ENCODE peak calls at places on chromosomes 11 and 22, in five cellular contexts. One of them, this sample, is unnamed. For H3K4me1, the result is how much of the 10 kb centered on the place peaks cover.

GRCh38 chr11:86153439-86153838 is 84.6 kb upstream of the PICALM start:
- ATAC-seq in GM23338: no peak
- ATAC-seq in HepG2: no peak
- ATAC-seq in GM12878: no peak
- ATAC-seq in Panc1: no peak
- ATAC-seq in this sample: no peak

GRCh38 chr11:59040607-59041006 is 45.5 kb upstream of the GLYATL1B start:
- ATAC-seq in GM23338: no peak
- ATAC-seq in HepG2: no peak
- ATAC-seq in GM12878: no peak
- ATAC-seq in Panc1: no peak
- ATAC-seq in this sample: no peak

GRCh38 chr11:7892059-7892699 is 38.9 kb downstream of the OR10A6 start:
- ATAC-seq in GM23338: no peak
- ATAC-seq in HepG2: no peak
- ATAC-seq in GM12878: peak
- ATAC-seq in Panc1: no peak
- ATAC-seq in this sample: no peak

GRCh38 chr11:124762077-124762623 is at the start of gene ESAM:
- ATAC-seq in GM23338: peak
- ATAC-seq in HepG2: peak
- ATAC-seq in GM12878: peak
- ATAC-seq in Panc1: peak
- ATAC-seq in this sample: no peak

GRCh38 chr11:12163181-12163841 is 52.9 kb downstream of the MICAL2 start:
- ATAC-seq in GM23338: no peak
- ATAC-seq in HepG2: peak
- ATAC-seq in GM12878: no peak
- ATAC-seq in Panc1: peak
- ATAC-seq in this sample: peak

GRCh38 chr11:72334651-72335050 is 90.7 kb upstream of the PHOX2A start:
- ATAC-seq in GM23338: peak
- ATAC-seq in HepG2: no peak
- ATAC-seq in GM12878: no peak
- ATAC-seq in Panc1: no peak
- ATAC-seq in this sample: no peak

GRCh38 chr11:48019597-48019996 is 39.2 kb downstream of the PTPRJ start:
- ATAC-seq in GM23338: no peak
- ATAC-seq in HepG2: no peak
- ATAC-seq in GM12878: no peak
- ATAC-seq in Panc1: no peak
- ATAC-seq in this sample: no peak

GRCh38 chr11:10618490-10618889 is 50.0 kb upstream of the LYVE1 start:
- ATAC-seq in GM23338: no peak
- ATAC-seq in HepG2: no peak
- ATAC-seq in GM12878: no peak
- ATAC-seq in Panc1: no peak
- ATAC-seq in this sample: peak

GRCh38 chr11:69010361-69010891 is 2.6 kb downstream of the MRGPRF start:
- ATAC-seq in GM23338: no peak
- ATAC-seq in HepG2: no peak
- ATAC-seq in GM12878: no peak
- ATAC-seq in Panc1: peak
- ATAC-seq in this sample: no peak

GRCh38 chr11:41494716-41495115 is 35.3 kb upstream of the LRRC4C start:
- ATAC-seq in GM23338: no peak
- ATAC-seq in HepG2: no peak
- ATAC-seq in GM12878: no peak
- ATAC-seq in Panc1: no peak
- ATAC-seq in this sample: no peak

GRCh38 chr11:103798456-103798855 is 238.0 kb upstream of the DDI1 start:
- ATAC-seq in GM23338: no peak
- ATAC-seq in HepG2: no peak
- ATAC-seq in GM12878: no peak
- ATAC-seq in Panc1: no peak
- ATAC-seq in this sample: no peak

GRCh38 chr22:27489265-27489675 is 312.3 kb downstream of the MN1 start:
- ATAC-seq in GM23338: no peak
- ATAC-seq in HepG2: peak
- ATAC-seq in GM12878: no peak
- ATAC-seq in Panc1: no peak
- ATAC-seq in this sample: no peak

GRCh38 chr22:27252282-27253049 is 549.1 kb downstream of the MN1 start:
- ATAC-seq in GM23338: no peak
- ATAC-seq in HepG2: no peak
- ATAC-seq in GM12878: no peak
- ATAC-seq in Panc1: no peak
- ATAC-seq in this sample: peak

GRCh38 chr22:35258144-35258988 is 1.1 kb downstream of the HMGXB4 start:
- ATAC-seq in GM23338: peak
- ATAC-seq in HepG2: peak
- ATAC-seq in GM12878: peak
- ATAC-seq in Panc1: peak
- ATAC-seq in this sample: no peak

GRCh38 chr22:35257002-35257320 is 332 bp upstream of the HMGXB4 start:
- ATAC-seq in GM23338: no peak
- ATAC-seq in HepG2: peak
- ATAC-seq in GM12878: peak
- ATAC-seq in Panc1: peak
- ATAC-seq in this sample: no peak

GRCh38 chr22:35253946-35254345 is 3.3 kb upstream of the HMGXB4 start:
- ATAC-seq in GM23338: no peak
- ATAC-seq in HepG2: no peak
- ATAC-seq in GM12878: no peak
- ATAC-seq in Panc1: no peak
- ATAC-seq in this sample: no peak

DNA sequence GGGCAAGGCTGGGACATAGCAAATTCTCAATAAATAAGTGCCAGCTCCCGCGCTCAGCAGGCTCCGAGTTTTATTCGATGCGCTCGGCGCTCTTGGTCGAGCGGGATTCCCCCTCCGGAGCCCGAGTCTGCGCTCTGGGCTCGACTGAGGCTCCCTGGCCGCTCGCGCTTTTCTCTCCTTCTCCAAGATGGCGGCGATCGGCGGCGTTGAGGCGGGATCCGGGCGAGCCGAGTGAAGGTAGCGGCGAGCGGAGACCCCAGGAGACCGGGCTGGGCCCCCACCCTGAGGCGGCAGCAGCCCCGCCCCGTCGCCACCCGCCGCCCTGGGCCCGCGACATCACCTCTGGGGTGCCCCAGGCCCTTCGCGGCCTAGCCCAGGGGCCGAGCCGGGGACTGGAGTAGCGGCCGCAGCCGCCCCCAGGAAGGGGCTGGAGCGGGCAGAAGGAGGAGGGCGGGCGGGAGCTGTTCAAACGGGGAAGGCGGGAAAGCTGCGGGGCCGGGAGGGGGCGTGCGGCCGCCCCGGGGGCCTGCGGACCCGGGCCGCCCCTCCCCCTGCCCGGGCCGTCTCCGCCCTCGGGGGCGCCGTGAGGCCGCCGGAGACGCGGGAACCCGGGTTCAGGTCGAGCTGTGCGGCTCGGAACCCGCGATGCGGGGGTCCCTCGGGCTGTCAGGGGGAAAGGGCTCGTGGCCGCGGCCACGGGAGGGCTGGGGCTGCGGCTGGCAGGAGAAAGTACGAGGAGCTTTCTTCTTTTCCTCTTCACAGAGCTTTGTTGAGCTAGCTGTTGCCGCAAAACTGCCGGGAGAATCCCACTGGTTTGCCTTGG is at the start of gene HMGXB4:
- ATAC-seq in GM23338: peak
- ATAC-seq in HepG2: peak
- ATAC-seq in GM12878: peak
- ATAC-seq in Panc1: peak
- ATAC-seq in this sample: peak
- TF ChIP-seq POLR2AphosphoS5 in GM23338: peak
- TF ChIP-seq POLR2AphosphoS5 in HepG2: peak
- TF ChIP-seq POLR2AphosphoS5 in GM12878: peak
- TF ChIP-seq POLR2AphosphoS5 in Panc1: peak
- TF ChIP-seq POLR2AphosphoS5 in this sample: no peak

DNA sequence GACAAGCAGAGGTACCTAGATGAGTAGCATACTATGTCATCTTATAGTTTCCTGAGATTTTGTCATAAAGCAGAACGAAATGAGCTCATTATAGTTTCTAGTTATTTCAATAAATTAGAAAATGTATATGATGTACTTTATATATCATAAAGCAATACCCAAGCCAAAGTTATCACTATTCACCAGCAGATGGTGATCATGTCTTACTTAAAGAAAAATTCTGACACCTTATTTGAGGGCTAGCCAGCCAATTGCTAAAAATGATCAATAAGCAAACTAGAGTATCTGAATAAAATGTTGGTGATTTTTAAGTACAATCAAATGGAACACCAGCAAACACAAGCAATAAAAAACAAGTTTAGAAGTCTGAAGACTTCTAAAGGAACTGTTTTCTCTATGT is 44.1 kb downstream of the RSF1 start:
- ATAC-seq in GM23338: no peak
- ATAC-seq in HepG2: no peak
- ATAC-seq in GM12878: peak
- ATAC-seq in Panc1: no peak
- ATAC-seq in this sample: no peak
- TF ChIP-seq CTCF in GM23338: no peak
- TF ChIP-seq CTCF in HepG2: peak
- TF ChIP-seq CTCF in GM12878: peak
- TF ChIP-seq CTCF in Panc1: peak
- TF ChIP-seq CTCF in this sample: no peak

DNA sequence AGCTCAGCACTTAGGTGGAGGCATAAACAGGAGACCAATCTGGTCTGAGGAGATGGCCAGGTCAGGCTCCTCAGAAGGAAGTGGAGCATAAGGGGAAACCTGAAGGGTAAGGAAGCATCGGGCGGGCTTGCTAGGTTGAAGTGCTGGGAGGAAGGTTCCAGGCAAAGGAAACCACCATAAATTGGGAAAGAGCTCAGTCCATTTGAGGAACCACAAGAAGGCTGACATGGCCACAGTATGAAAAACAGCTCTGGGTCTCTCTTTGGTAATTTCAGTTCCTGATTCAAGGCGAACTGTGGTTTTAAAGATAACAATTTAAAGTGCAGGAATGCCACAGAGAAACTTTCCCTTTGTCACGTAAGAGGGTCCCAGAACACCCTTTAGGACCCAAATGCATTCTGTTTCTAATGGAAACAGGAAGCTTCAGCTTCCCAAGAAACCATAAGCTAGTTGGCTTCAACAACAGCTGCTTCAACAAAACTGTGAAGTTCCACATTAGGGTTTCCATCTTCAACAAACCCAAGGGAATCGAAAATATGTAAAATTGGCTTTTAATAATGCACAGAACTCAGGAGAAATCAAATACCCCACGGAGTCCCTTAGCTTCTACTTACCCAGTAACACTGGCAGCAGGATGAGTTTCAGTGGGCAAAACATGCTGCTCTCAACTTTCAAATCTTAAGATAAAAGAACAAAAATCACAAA is 10.4 kb downstream of the JAML start:
- ATAC-seq in GM23338: no peak
- ATAC-seq in HepG2: no peak
- ATAC-seq in GM12878: peak
- ATAC-seq in Panc1: no peak
- ATAC-seq in this sample: peak
- H3K4me1 ChIP-seq in GM23338: under half
- H3K4me1 ChIP-seq in HepG2: half or more
- H3K4me1 ChIP-seq in GM12878: under half
- H3K4me1 ChIP-seq in Panc1: under half
- H3K4me1 ChIP-seq in this sample: under half

GRCh38 chr11:13216019-13217006 is 61.3 kb upstream of the BMAL1 start:
- ATAC-seq in GM23338: peak
- ATAC-seq in HepG2: peak
- ATAC-seq in GM12878: peak
- ATAC-seq in Panc1: peak
- ATAC-seq in this sample: peak
- TF ChIP-seq POLR2AphosphoS5 in GM23338: no peak
- TF ChIP-seq POLR2AphosphoS5 in HepG2: no peak
- TF ChIP-seq POLR2AphosphoS5 in GM12878: no peak
- TF ChIP-seq POLR2AphosphoS5 in Panc1: no peak
- TF ChIP-seq POLR2AphosphoS5 in this sample: no peak